ENCODE peak calls at places on chromosomes 13 and 19, in six cellular contexts. One of them, this sample, is unnamed.

GRCh38 chr13:98068511-98068910 is 74.4 kb upstream of the FARP1 start:
- DNase-seq in HepG2: no peak
- DNase-seq in GM12878: no peak
- DNase-seq in K562: no peak
- DNase-seq in HCT116: no peak
- DNase-seq in H1: no peak
- DNase-seq in this sample: no peak

GRCh38 chr13:40780822-40781401 is 8.5 kb upstream of the SLC25A15 start:
- DNase-seq in K562: peak; percentile 20
- DNase-seq in HCT116: peak; percentile 19
- DNase-seq in HepG2: peak; percentile 54
- DNase-seq in H1: no peak
- DNase-seq in GM12878: no peak
- DNase-seq in this sample: no peak

GRCh38 chr13:19672990-19673389 is 39.5 kb downstream of the MPHOSPH8 start:
- DNase-seq in K562: no peak
- DNase-seq in HepG2: no peak
- DNase-seq in H1: no peak
- DNase-seq in HCT116: no peak
- DNase-seq in GM12878: no peak
- DNase-seq in this sample: no peak

GRCh38 chr19:48169585-48169973 is 565 bp downstream of the LIG1 start:
- DNase-seq in HCT116: peak; percentile 66
- DNase-seq in K562: peak; percentile 97
- DNase-seq in H1: peak; percentile 77
- DNase-seq in HepG2: peak; percentile 45
- DNase-seq in GM12878: no peak
- DNase-seq in this sample: peak; percentile 93

GRCh38 chr19:36418287-36419001 is at the start of gene ZFP82:
- DNase-seq in H1: peak; percentile 62
- DNase-seq in HCT116: no peak
- DNase-seq in HepG2: peak; percentile 54
- DNase-seq in K562: peak; percentile 71
- DNase-seq in GM12878: peak; percentile 37
- DNase-seq in this sample: peak; percentile 86

GRCh38 chr13:53138369-53139036 is 109.9 kb downstream of the OLFM4 start:
- DNase-seq in H1: no peak
- DNase-seq in HCT116: no peak
- DNase-seq in GM12878: no peak
- DNase-seq in HepG2: no peak
- DNase-seq in K562: no peak
- DNase-seq in this sample: no peak

GRCh38 chr19:42634409-42635232 is 39.9 kb upstream of the CEACAM8 start:
- DNase-seq in HepG2: peak; percentile 32
- DNase-seq in GM12878: no peak
- DNase-seq in H1: no peak
- DNase-seq in HCT116: peak; percentile 29
- DNase-seq in K562: peak; percentile 48
- DNase-seq in this sample: peak; percentile 64

GRCh38 chr19:5042556-5042955 is 73.6 kb downstream of the KDM4B start:
- DNase-seq in H1: no peak
- DNase-seq in K562: no peak
- DNase-seq in HCT116: no peak
- DNase-seq in HepG2: no peak
- DNase-seq in GM12878: no peak
- DNase-seq in this sample: peak; percentile 38

GRCh38 chr13:78286748-78287147 is 316.6 kb downstream of the POU4F1 start:
- DNase-seq in H1: no peak
- DNase-seq in K562: no peak
- DNase-seq in GM12878: no peak
- DNase-seq in HCT116: no peak
- DNase-seq in HepG2: no peak
- DNase-seq in this sample: no peak

GRCh38 chr13:53028637-53029121 is at the start of gene OLFM4:
- DNase-seq in GM12878: no peak
- DNase-seq in H1: no peak
- DNase-seq in HepG2: no peak
- DNase-seq in K562: no peak
- DNase-seq in HCT116: no peak
- DNase-seq in this sample: peak; percentile 17

GRCh38 chr13:39419068-39419467 is 183.9 kb downstream of the LHFPL6 start:
- DNase-seq in H1: no peak
- DNase-seq in HCT116: no peak
- DNase-seq in K562: no peak
- DNase-seq in HepG2: no peak
- DNase-seq in GM12878: no peak
- DNase-seq in this sample: no peak

GRCh38 chr13:50129923-50130685 is 114.9 kb downstream of the KCNRG start:
- DNase-seq in K562: no peak
- DNase-seq in HCT116: no peak
- DNase-seq in GM12878: no peak
- DNase-seq in HepG2: no peak
- DNase-seq in H1: no peak
- DNase-seq in this sample: peak; percentile 49

GRCh38 chr19:35753634-35754364 is 3.0 kb downstream of the HSPB6 start:
- DNase-seq in HCT116: no peak
- DNase-seq in GM12878: no peak
- DNase-seq in K562: no peak
- DNase-seq in H1: no peak
- DNase-seq in HepG2: no peak
- DNase-seq in this sample: no peak

GRCh38 chr19:12748489-12748888 is 3.1 kb upstream of the BEST2 start:
- DNase-seq in H1: no peak
- DNase-seq in HepG2: no peak
- DNase-seq in HCT116: no peak
- DNase-seq in K562: no peak
- DNase-seq in GM12878: no peak
- DNase-seq in this sample: no peak

GRCh38 chr13:97359181-97360057 is 74.5 kb upstream of the RAP2A start:
- DNase-seq in H1: no peak
- DNase-seq in HCT116: peak; percentile 44
- DNase-seq in HepG2: peak; percentile 73
- DNase-seq in GM12878: no peak
- DNase-seq in K562: peak; percentile 42
- DNase-seq in this sample: peak; percentile 40

DNA sequence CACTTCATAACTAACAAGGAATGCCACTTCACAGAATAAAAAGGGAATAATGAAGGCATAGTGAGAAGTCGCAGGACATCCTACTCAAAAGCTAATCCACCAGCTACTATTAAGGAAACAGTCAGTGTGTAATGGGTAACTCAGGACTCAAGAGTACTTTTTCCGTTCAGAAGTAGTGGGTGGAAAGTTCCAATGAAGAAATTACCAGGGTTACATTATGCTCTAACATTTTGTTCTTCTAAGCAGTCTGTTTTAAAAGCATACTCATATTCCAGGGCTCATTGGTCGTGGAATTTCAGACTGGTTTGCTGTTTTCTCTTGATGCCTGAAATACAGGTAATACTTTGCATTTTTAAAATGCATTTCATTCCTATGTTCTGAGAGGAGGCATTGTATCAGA is 222.4 kb upstream of the IRS2 start:
- DNase-seq in HepG2: no peak
- DNase-seq in H1: no peak
- DNase-seq in HCT116: no peak
- DNase-seq in K562: no peak
- DNase-seq in GM12878: no peak
- DNase-seq in this sample: no peak
- TF ChIP-seq ATF3 in HepG2: no peak
- TF ChIP-seq ATF3 in H1: no peak
- TF ChIP-seq ATF3 in HCT116: no peak
- TF ChIP-seq ATF3 in K562: no peak
- TF ChIP-seq ATF3 in GM12878: no peak
- TF ChIP-seq ATF3 in this sample: no peak

GRCh38 chr13:106159295-106160195 is 375.9 kb downstream of the EFNB2 start:
- DNase-seq in HCT116: no peak
- DNase-seq in HepG2: no peak
- DNase-seq in K562: no peak
- DNase-seq in H1: no peak
- DNase-seq in GM12878: no peak
- DNase-seq in this sample: no peak

GRCh38 chr13:106153876-106154275 is 381.6 kb downstream of the EFNB2 start:
- DNase-seq in H1: no peak
- DNase-seq in HCT116: no peak
- DNase-seq in GM12878: no peak
- DNase-seq in HepG2: no peak
- DNase-seq in K562: no peak
- DNase-seq in this sample: no peak

GRCh38 chr13:106155411-106155810 is 380.1 kb downstream of the EFNB2 start:
- DNase-seq in GM12878: no peak
- DNase-seq in H1: no peak
- DNase-seq in K562: no peak
- DNase-seq in HepG2: no peak
- DNase-seq in HCT116: no peak
- DNase-seq in this sample: no peak

GRCh38 chr13:106153041-106153440 is 382.4 kb downstream of the EFNB2 start:
- DNase-seq in HCT116: no peak
- DNase-seq in K562: no peak
- DNase-seq in HepG2: no peak
- DNase-seq in H1: no peak
- DNase-seq in GM12878: no peak
- DNase-seq in this sample: no peak

GRCh38 chr13:106156468-106156867 is 379.0 kb downstream of the EFNB2 start:
- DNase-seq in HepG2: no peak
- DNase-seq in HCT116: peak; percentile 78
- DNase-seq in H1: no peak
- DNase-seq in K562: no peak
- DNase-seq in GM12878: no peak
- DNase-seq in this sample: no peak
- TF ChIP-seq ATF3 in HepG2: no peak
- TF ChIP-seq ATF3 in HCT116: peak; percentile 34
- TF ChIP-seq ATF3 in H1: no peak
- TF ChIP-seq ATF3 in K562: no peak
- TF ChIP-seq ATF3 in GM12878: no peak
- TF ChIP-seq ATF3 in this sample: no peak

GRCh38 chr19:18097993-18098890 is 664 bp downstream of the MAST3 start:
- DNase-seq in H1: no peak
- DNase-seq in K562: no peak
- DNase-seq in HCT116: no peak
- DNase-seq in HepG2: no peak
- DNase-seq in GM12878: no peak
- DNase-seq in this sample: no peak
- TF ChIP-seq ATF3 in H1: no peak
- TF ChIP-seq ATF3 in K562: no peak
- TF ChIP-seq ATF3 in HCT116: no peak
- TF ChIP-seq ATF3 in HepG2: no peak
- TF ChIP-seq ATF3 in GM12878: no peak
- TF ChIP-seq ATF3 in this sample: no peak

DNA sequence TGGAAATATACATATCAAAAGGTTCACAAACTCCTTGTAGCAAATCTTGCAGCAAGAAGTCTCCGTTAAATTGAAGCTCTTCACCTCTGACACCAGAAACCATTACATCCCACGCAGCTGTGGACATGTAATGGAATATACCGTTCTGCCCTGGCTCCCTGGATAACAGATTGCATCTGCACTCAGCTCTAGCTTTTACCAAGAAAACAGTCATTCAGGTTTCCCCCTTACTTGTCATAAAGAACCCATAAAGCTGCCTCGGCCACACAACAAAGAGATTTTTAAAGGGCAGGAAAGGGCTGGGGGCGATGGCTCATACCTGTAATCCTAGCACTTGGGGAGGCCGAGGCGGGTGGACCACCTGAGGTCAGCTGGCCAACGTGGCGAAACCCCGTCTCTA is 127.6 kb upstream of the RFC3 start:
- DNase-seq in HCT116: no peak
- DNase-seq in HepG2: no peak
- DNase-seq in H1: no peak
- DNase-seq in K562: no peak
- DNase-seq in GM12878: no peak
- DNase-seq in this sample: no peak
- TF ChIP-seq ATF3 in HCT116: no peak
- TF ChIP-seq ATF3 in HepG2: no peak
- TF ChIP-seq ATF3 in H1: no peak
- TF ChIP-seq ATF3 in K562: no peak
- TF ChIP-seq ATF3 in GM12878: no peak
- TF ChIP-seq ATF3 in this sample: no peak

GRCh38 chr13:36639610-36640009 is 34.2 kb upstream of the SERTM1 start:
- DNase-seq in H1: no peak
- DNase-seq in HCT116: no peak
- DNase-seq in HepG2: no peak
- DNase-seq in GM12878: no peak
- DNase-seq in K562: no peak
- DNase-seq in this sample: no peak
- TF ChIP-seq ATF3 in H1: no peak
- TF ChIP-seq ATF3 in HCT116: no peak
- TF ChIP-seq ATF3 in HepG2: no peak
- TF ChIP-seq ATF3 in GM12878: no peak
- TF ChIP-seq ATF3 in K562: no peak
- TF ChIP-seq ATF3 in this sample: no peak

DNA sequence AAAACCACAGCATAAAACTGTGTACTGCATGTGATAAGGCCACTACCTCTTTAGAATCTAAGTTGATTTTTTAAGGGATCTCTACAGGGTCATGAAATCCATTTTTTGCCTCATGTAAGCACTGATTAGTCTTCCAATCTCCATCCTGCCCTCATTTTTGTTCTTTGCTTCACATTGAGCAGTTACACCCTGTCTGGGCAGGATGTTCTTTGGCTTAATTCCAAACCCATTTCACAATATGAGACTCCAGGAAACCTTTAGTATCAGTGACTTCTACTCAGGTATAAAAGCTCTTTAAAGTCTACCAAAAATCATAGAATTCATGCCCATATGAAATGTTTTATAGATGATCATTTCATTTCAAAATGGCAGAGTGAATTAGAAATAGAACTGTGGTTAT is 592.6 kb downstream of the TBC1D4 start:
- DNase-seq in GM12878: no peak
- DNase-seq in HepG2: no peak
- DNase-seq in H1: no peak
- DNase-seq in K562: no peak
- DNase-seq in HCT116: no peak
- DNase-seq in this sample: no peak
- TF ChIP-seq ATF3 in GM12878: no peak
- TF ChIP-seq ATF3 in HepG2: no peak
- TF ChIP-seq ATF3 in H1: no peak
- TF ChIP-seq ATF3 in K562: no peak
- TF ChIP-seq ATF3 in HCT116: no peak
- TF ChIP-seq ATF3 in this sample: no peak

DNA sequence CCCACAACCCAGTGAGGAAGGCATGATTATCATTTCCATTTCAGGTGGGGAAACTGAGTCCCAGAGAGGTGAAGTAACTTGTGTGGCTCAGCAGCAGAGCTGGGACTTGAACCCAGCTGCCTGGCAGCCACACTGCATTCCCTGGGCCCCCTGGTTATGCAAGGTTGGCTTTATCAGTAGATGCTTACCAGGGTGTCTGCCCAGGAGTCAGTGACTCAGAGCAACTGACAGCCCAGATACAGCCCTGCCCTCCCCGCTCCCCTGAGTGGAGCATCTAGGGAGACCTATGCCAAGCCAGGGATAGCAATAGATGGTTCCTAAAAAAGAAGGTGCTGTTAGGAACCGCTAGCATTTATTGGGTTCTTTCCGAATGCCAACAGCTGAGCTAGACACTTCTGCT is 5.9 kb downstream of the IGLON5 start:
- DNase-seq in H1: no peak
- DNase-seq in HCT116: no peak
- DNase-seq in GM12878: no peak
- DNase-seq in K562: no peak
- DNase-seq in HepG2: no peak
- DNase-seq in this sample: no peak
- TF ChIP-seq ATF3 in H1: no peak
- TF ChIP-seq ATF3 in HCT116: no peak
- TF ChIP-seq ATF3 in GM12878: no peak
- TF ChIP-seq ATF3 in K562: no peak
- TF ChIP-seq ATF3 in HepG2: no peak
- TF ChIP-seq ATF3 in this sample: no peak

This sample was measured in WTC11.